ENCODE peak calls at places on chromosomes 12 and 14, in seven cellular contexts. One of them, this sample, is unnamed.

GRCh38 chr14:21054768-21055145 is 2.9 kb upstream of the RNASE8 start:
- DNase-seq in naive B cell: no peak
- DNase-seq in T-helper 2 cell: no peak
- DNase-seq in mammary epithelial cell: no peak
- DNase-seq in MCF 10A: no peak
- DNase-seq in cerebellar cortex: no peak
- DNase-seq in HTR-8/SVneo: no peak
- DNase-seq in this sample: no peak

GRCh38 chr12:116922194-116922897 is 11.6 kb downstream of the FBXW8 start:
- DNase-seq in cerebellar cortex: no peak
- DNase-seq in T-helper 2 cell: no peak
- DNase-seq in mammary epithelial cell: no peak
- DNase-seq in naive B cell: no peak
- DNase-seq in HTR-8/SVneo: no peak
- DNase-seq in MCF 10A: no peak
- DNase-seq in this sample: no peak

GRCh38 chr12:61713121-61713520 is 547.1 kb upstream of the USP15 start:
- DNase-seq in naive B cell: no peak
- DNase-seq in HTR-8/SVneo: no peak
- DNase-seq in mammary epithelial cell: no peak
- DNase-seq in cerebellar cortex: no peak
- DNase-seq in MCF 10A: no peak
- DNase-seq in T-helper 2 cell: no peak
- DNase-seq in this sample: no peak

GRCh38 chr12:115140981-115141380 is 457.0 kb upstream of the TBX3 start:
- DNase-seq in mammary epithelial cell: no peak
- DNase-seq in naive B cell: no peak
- DNase-seq in T-helper 2 cell: no peak
- DNase-seq in MCF 10A: no peak
- DNase-seq in HTR-8/SVneo: no peak
- DNase-seq in cerebellar cortex: no peak
- DNase-seq in this sample: no peak

GRCh38 chr12:130796985-130797686 is 41.9 kb downstream of the STX2 start:
- DNase-seq in cerebellar cortex: no peak
- DNase-seq in T-helper 2 cell: no peak
- DNase-seq in HTR-8/SVneo: no peak
- DNase-seq in MCF 10A: no peak
- DNase-seq in mammary epithelial cell: no peak
- DNase-seq in naive B cell: no peak
- DNase-seq in this sample: no peak

GRCh38 chr12:75975692-75976091 is 55.9 kb downstream of the PHLDA1 start:
- DNase-seq in cerebellar cortex: no peak
- DNase-seq in naive B cell: no peak
- DNase-seq in HTR-8/SVneo: no peak
- DNase-seq in MCF 10A: no peak
- DNase-seq in T-helper 2 cell: no peak
- DNase-seq in mammary epithelial cell: no peak
- DNase-seq in this sample: no peak

GRCh38 chr12:122951979-122952892 is 14.0 kb downstream of the ABCB9 start:
- DNase-seq in naive B cell: peak; percentile 68
- DNase-seq in HTR-8/SVneo: peak; percentile 77
- DNase-seq in mammary epithelial cell: peak; percentile 61
- DNase-seq in T-helper 2 cell: peak; percentile 34
- DNase-seq in cerebellar cortex: peak; percentile 78
- DNase-seq in MCF 10A: peak; percentile 81
- DNase-seq in this sample: peak; percentile 67

GRCh38 chr12:56010112-56010570 is 10.7 kb upstream of the IKZF4 start:
- DNase-seq in mammary epithelial cell: no peak
- DNase-seq in T-helper 2 cell: no peak
- DNase-seq in MCF 10A: no peak
- DNase-seq in cerebellar cortex: no peak
- DNase-seq in naive B cell: no peak
- DNase-seq in HTR-8/SVneo: no peak
- DNase-seq in this sample: no peak

GRCh38 chr12:45042599-45042998 is 8.3 kb downstream of the DBX2 start:
- DNase-seq in MCF 10A: no peak
- DNase-seq in naive B cell: no peak
- DNase-seq in mammary epithelial cell: no peak
- DNase-seq in HTR-8/SVneo: no peak
- DNase-seq in cerebellar cortex: no peak
- DNase-seq in T-helper 2 cell: no peak
- DNase-seq in this sample: no peak

GRCh38 chr12:52070243-52070925 is 606 bp downstream of the ATG101 start:
- DNase-seq in naive B cell: no peak
- DNase-seq in T-helper 2 cell: no peak
- DNase-seq in cerebellar cortex: no peak
- DNase-seq in mammary epithelial cell: no peak
- DNase-seq in MCF 10A: no peak
- DNase-seq in HTR-8/SVneo: no peak
- DNase-seq in this sample: no peak

This sample was measured in mesothelial cell of epicardium.